ENCODE peak calls at places on chromosomes 2 and 18, in five cellular contexts. One of them, this sample, is unnamed.

GRCh38 chr2:58289029-58289428 is 47.9 kb upstream of the FANCL start:
- DNase-seq in MM.1S: no peak
- DNase-seq in GM23248: peak; percentile 81
- DNase-seq in mammary epithelial cell: peak; percentile 79
- DNase-seq in hepatocyte: no peak
- DNase-seq in this sample: peak; percentile 4

GRCh38 chr18:9690418-9691178 is 17.5 kb upstream of the RAB31 start:
- DNase-seq in GM23248: no peak
- DNase-seq in hepatocyte: no peak
- DNase-seq in mammary epithelial cell: no peak
- DNase-seq in MM.1S: no peak
- DNase-seq in this sample: no peak

GRCh38 chr2:55116598-55116964 is 66.3 kb upstream of the RTN4 start:
- DNase-seq in MM.1S: no peak
- DNase-seq in mammary epithelial cell: no peak
- DNase-seq in GM23248: no peak
- DNase-seq in hepatocyte: no peak
- DNase-seq in this sample: no peak

GRCh38 chr2:86703704-86704370 is 16.3 kb upstream of the RMND5A start:
- DNase-seq in GM23248: peak; percentile 88
- DNase-seq in MM.1S: no peak
- DNase-seq in hepatocyte: peak; percentile 21
- DNase-seq in mammary epithelial cell: peak; percentile 86
- DNase-seq in this sample: no peak

GRCh38 chr18:34870916-34871315 is 160.8 kb downstream of the DTNA start:
- DNase-seq in mammary epithelial cell: no peak
- DNase-seq in hepatocyte: no peak
- DNase-seq in GM23248: no peak
- DNase-seq in MM.1S: no peak
- DNase-seq in this sample: no peak

GRCh38 chr2:177328056-177328455 is 63.5 kb upstream of the NFE2L2 start:
- DNase-seq in GM23248: no peak
- DNase-seq in mammary epithelial cell: no peak
- DNase-seq in MM.1S: no peak
- DNase-seq in hepatocyte: no peak
- DNase-seq in this sample: no peak

GRCh38 chr2:59339121-59339836 is 1098.2 kb upstream of the FANCL start:
- DNase-seq in mammary epithelial cell: no peak
- DNase-seq in GM23248: no peak
- DNase-seq in hepatocyte: no peak
- DNase-seq in MM.1S: peak; percentile 72
- DNase-seq in this sample: no peak

GRCh38 chr2:141439524-141439923 is 691.3 kb downstream of the LRP1B start:
- DNase-seq in hepatocyte: no peak
- DNase-seq in mammary epithelial cell: no peak
- DNase-seq in MM.1S: no peak
- DNase-seq in GM23248: peak; percentile 1
- DNase-seq in this sample: no peak

GRCh38 chr2:177020524-177021119 is 192.0 kb upstream of the HNRNPA3 start:
- DNase-seq in GM23248: no peak
- DNase-seq in hepatocyte: no peak
- DNase-seq in mammary epithelial cell: no peak
- DNase-seq in MM.1S: no peak
- DNase-seq in this sample: no peak

GRCh38 chr2:239605976-239606375 is 205.2 kb upstream of the HDAC4 start:
- DNase-seq in hepatocyte: no peak
- DNase-seq in GM23248: no peak
- DNase-seq in mammary epithelial cell: no peak
- DNase-seq in MM.1S: no peak
- DNase-seq in this sample: no peak

GRCh38 chr2:200777275-200777674 is 34.4 kb upstream of the BZW1 start:
- DNase-seq in mammary epithelial cell: no peak
- DNase-seq in hepatocyte: peak; percentile 43
- DNase-seq in GM23248: no peak
- DNase-seq in MM.1S: no peak
- DNase-seq in this sample: no peak

GRCh38 chr2:211729433-211729832 is 809.2 kb downstream of the ERBB4 start:
- DNase-seq in mammary epithelial cell: no peak
- DNase-seq in GM23248: no peak
- DNase-seq in hepatocyte: no peak
- DNase-seq in MM.1S: no peak
- DNase-seq in this sample: no peak

GRCh38 chr2:67880291-67880761 is 182.5 kb downstream of the C1D start:
- DNase-seq in mammary epithelial cell: peak; percentile 65
- DNase-seq in MM.1S: no peak
- DNase-seq in hepatocyte: no peak
- DNase-seq in GM23248: no peak
- DNase-seq in this sample: no peak

GRCh38 chr2:227545990-227546389 is 52.7 kb upstream of the SCYGR2 start:
- DNase-seq in GM23248: no peak
- DNase-seq in mammary epithelial cell: no peak
- DNase-seq in hepatocyte: no peak
- DNase-seq in MM.1S: no peak
- DNase-seq in this sample: no peak

GRCh38 chr2:128639693-128640092 is 321.0 kb upstream of the HS6ST1 start:
- DNase-seq in MM.1S: no peak
- DNase-seq in hepatocyte: no peak
- DNase-seq in mammary epithelial cell: no peak
- DNase-seq in GM23248: peak; percentile 14
- DNase-seq in this sample: no peak

GRCh38 chr2:27218614-27219013 is 1.4 kb downstream of the CAD start:
- DNase-seq in GM23248: no peak
- DNase-seq in MM.1S: no peak
- DNase-seq in hepatocyte: no peak
- DNase-seq in mammary epithelial cell: no peak
- DNase-seq in this sample: peak; percentile 42

GRCh38 chr18:23053756-23054457 is 81.4 kb upstream of the CABLES1 start:
- DNase-seq in hepatocyte: peak; percentile 62
- DNase-seq in GM23248: peak; percentile 85
- DNase-seq in mammary epithelial cell: peak; percentile 49
- DNase-seq in MM.1S: no peak
- DNase-seq in this sample: peak; percentile 93

GRCh38 chr2:236209996-236210395 is 41.8 kb upstream of the GBX2 start:
- DNase-seq in hepatocyte: no peak
- DNase-seq in MM.1S: no peak
- DNase-seq in mammary epithelial cell: no peak
- DNase-seq in GM23248: no peak
- DNase-seq in this sample: no peak

GRCh38 chr2:75846683-75847190 is 136.0 kb upstream of the GCFC2 start:
- DNase-seq in MM.1S: no peak
- DNase-seq in hepatocyte: no peak
- DNase-seq in mammary epithelial cell: no peak
- DNase-seq in GM23248: no peak
- DNase-seq in this sample: no peak

GRCh38 chr2:234091432-234091879 is 41.0 kb downstream of the SPP2 start:
- DNase-seq in MM.1S: no peak
- DNase-seq in mammary epithelial cell: peak; percentile 72
- DNase-seq in hepatocyte: no peak
- DNase-seq in GM23248: peak; percentile 15
- DNase-seq in this sample: peak; percentile 76

GRCh38 chr2:26245231-26245732 is 543 bp downstream of the HADHB start:
- DNase-seq in hepatocyte: peak; percentile 71
- DNase-seq in mammary epithelial cell: peak; percentile 69
- DNase-seq in MM.1S: peak; percentile 39
- DNase-seq in GM23248: peak; percentile 74
- DNase-seq in this sample: peak; percentile 51

GRCh38 chr2:156405586-156405985 is 30.6 kb upstream of the GPD2 start:
- DNase-seq in MM.1S: no peak
- DNase-seq in GM23248: peak; percentile 79
- DNase-seq in hepatocyte: peak; percentile 58
- DNase-seq in mammary epithelial cell: peak; percentile 6
- DNase-seq in this sample: no peak

GRCh38 chr2:71669628-71670429 is 216.5 kb downstream of the DYSF start:
- DNase-seq in hepatocyte: no peak
- DNase-seq in mammary epithelial cell: no peak
- DNase-seq in MM.1S: no peak
- DNase-seq in GM23248: no peak
- DNase-seq in this sample: no peak

GRCh38 chr18:48153641-48154481 is 223.4 kb upstream of the SMAD2 start:
- DNase-seq in GM23248: peak; percentile 72
- DNase-seq in mammary epithelial cell: peak; percentile 55
- DNase-seq in hepatocyte: no peak
- DNase-seq in MM.1S: no peak
- DNase-seq in this sample: peak; percentile 60

GRCh38 chr2:191500566-191501389 is 177.2 kb upstream of the NABP1 start:
- DNase-seq in hepatocyte: peak; percentile 23
- DNase-seq in MM.1S: no peak
- DNase-seq in GM23248: no peak
- DNase-seq in mammary epithelial cell: peak; percentile 48
- DNase-seq in this sample: no peak

GRCh38 chr2:218569038-218569431 is 396 bp downstream of the CNOT9 start:
- DNase-seq in mammary epithelial cell: peak; percentile 76
- DNase-seq in MM.1S: peak; percentile 72
- DNase-seq in GM23248: peak; percentile 90
- DNase-seq in hepatocyte: peak; percentile 78
- DNase-seq in this sample: peak; percentile 43

GRCh38 chr18:3709166-3709565 is 259.2 kb downstream of the TGIF1 start:
- DNase-seq in hepatocyte: no peak
- DNase-seq in MM.1S: no peak
- DNase-seq in mammary epithelial cell: peak; percentile 14
- DNase-seq in GM23248: no peak
- DNase-seq in this sample: no peak
- H3K79me2 ChIP-seq in hepatocyte: no peaks in the 10 kb centered on the region
- H3K79me2 ChIP-seq in MM.1S: no peaks in the 10 kb centered on the region
- H3K79me2 ChIP-seq in mammary epithelial cell: no peaks in the 10 kb centered on the region
- H3K79me2 ChIP-seq in GM23248: no peaks in the 10 kb centered on the region
- H3K79me2 ChIP-seq in this sample: no peaks in the 10 kb centered on the region

GRCh38 chr2:12890481-12890980 is 173.8 kb downstream of the TRIB2 start:
- DNase-seq in mammary epithelial cell: no peak
- DNase-seq in hepatocyte: no peak
- DNase-seq in GM23248: no peak
- DNase-seq in MM.1S: no peak
- DNase-seq in this sample: no peak
- H3K27ac ChIP-seq in mammary epithelial cell: no peak overlapping the region
- H3K27ac ChIP-seq in hepatocyte: no peak overlapping the region
- H3K27ac ChIP-seq in GM23248: no peak overlapping the region
- H3K27ac ChIP-seq in MM.1S: no peak overlapping the region
- H3K27ac ChIP-seq in this sample: no peak overlapping the region

GRCh38 chr2:174678395-174678794 is 80.8 kb upstream of the WIPF1 start:
- DNase-seq in mammary epithelial cell: no peak
- DNase-seq in hepatocyte: no peak
- DNase-seq in MM.1S: no peak
- DNase-seq in GM23248: no peak
- DNase-seq in this sample: no peak

GRCh38 chr2:174681983-174682577 is 82.2 kb downstream of the CHRNA1 start:
- DNase-seq in mammary epithelial cell: no peak
- DNase-seq in hepatocyte: peak; percentile 51
- DNase-seq in MM.1S: no peak
- DNase-seq in GM23248: peak; percentile 76
- DNase-seq in this sample: peak; percentile 94

GRCh38 chr2:174682578-174683391 is 81.5 kb downstream of the CHRNA1 start:
- DNase-seq in mammary epithelial cell: no peak
- DNase-seq in hepatocyte: peak; percentile 84
- DNase-seq in MM.1S: peak; percentile 18
- DNase-seq in GM23248: peak; percentile 88
- DNase-seq in this sample: peak; percentile 98

GRCh38 chr2:174681099-174681982 is 82.9 kb downstream of the CHRNA1 start:
- DNase-seq in mammary epithelial cell: no peak
- DNase-seq in MM.1S: no peak
- DNase-seq in hepatocyte: peak; percentile 59
- DNase-seq in GM23248: peak; percentile 76
- DNase-seq in this sample: peak; percentile 95

GRCh38 chr2:174680221-174680620 is 82.6 kb upstream of the WIPF1 start:
- DNase-seq in GM23248: no peak
- DNase-seq in hepatocyte: no peak
- DNase-seq in mammary epithelial cell: no peak
- DNase-seq in MM.1S: no peak
- DNase-seq in this sample: no peak
- H3K79me2 ChIP-seq in GM23248: peaks cover 68% of the 10 kb centered on the region
- H3K79me2 ChIP-seq in hepatocyte: peaks cover 48% of the 10 kb centered on the region
- H3K79me2 ChIP-seq in mammary epithelial cell: no peaks in the 10 kb centered on the region
- H3K79me2 ChIP-seq in MM.1S: no peaks in the 10 kb centered on the region
- H3K79me2 ChIP-seq in this sample: peaks cover 62% of the 10 kb centered on the region

DNA sequence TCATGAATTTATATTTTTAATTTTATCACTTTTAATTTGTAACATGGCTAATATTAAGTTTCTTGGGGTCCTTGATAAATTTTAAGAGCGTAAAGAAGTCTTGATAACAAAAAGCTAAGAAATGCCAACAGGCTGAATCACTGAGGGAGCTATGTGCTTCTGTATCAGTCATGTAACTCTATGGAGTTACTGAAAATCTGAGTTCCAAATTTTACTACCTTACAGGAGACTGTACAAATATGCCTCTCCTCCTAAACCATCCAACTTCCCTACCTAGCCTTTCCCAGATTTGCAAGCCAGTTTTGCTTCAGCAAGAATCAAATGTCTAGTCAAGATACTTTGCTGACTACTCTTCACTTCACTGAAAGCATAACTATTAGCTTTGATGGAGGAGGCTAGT is 35.7 kb downstream of the FEZ2 start:
- DNase-seq in GM23248: peak; percentile 75
- DNase-seq in hepatocyte: no peak
- DNase-seq in MM.1S: no peak
- DNase-seq in mammary epithelial cell: no peak
- DNase-seq in this sample: no peak
- H3K27ac ChIP-seq in GM23248: peak overlapping the region; percentile 91
- H3K27ac ChIP-seq in hepatocyte: no peak overlapping the region
- H3K27ac ChIP-seq in MM.1S: no peak overlapping the region
- H3K27ac ChIP-seq in mammary epithelial cell: peak overlapping the region; percentile 82
- H3K27ac ChIP-seq in this sample: peak overlapping the region; percentile 92

GRCh38 chr18:79916546-79917350 is 34.7 kb downstream of the SLC66A2 start:
- DNase-seq in MM.1S: no peak
- DNase-seq in mammary epithelial cell: no peak
- DNase-seq in GM23248: no peak
- DNase-seq in hepatocyte: no peak
- DNase-seq in this sample: peak; percentile 68

GRCh38 chr18:79915161-79916127 is 36.0 kb downstream of the SLC66A2 start:
- DNase-seq in MM.1S: no peak
- DNase-seq in GM23248: no peak
- DNase-seq in mammary epithelial cell: no peak
- DNase-seq in hepatocyte: peak; percentile 2
- DNase-seq in this sample: peak; percentile 74

GRCh38 chr18:79917351-79918088 is 33.9 kb downstream of the SLC66A2 start:
- DNase-seq in MM.1S: no peak
- DNase-seq in hepatocyte: no peak
- DNase-seq in GM23248: no peak
- DNase-seq in mammary epithelial cell: no peak
- DNase-seq in this sample: peak; percentile 62

GRCh38 chr18:79914614-79915160 is 36.8 kb downstream of the SLC66A2 start:
- DNase-seq in GM23248: no peak
- DNase-seq in hepatocyte: peak; percentile 2
- DNase-seq in mammary epithelial cell: no peak
- DNase-seq in MM.1S: no peak
- DNase-seq in this sample: peak; percentile 57

DNA sequence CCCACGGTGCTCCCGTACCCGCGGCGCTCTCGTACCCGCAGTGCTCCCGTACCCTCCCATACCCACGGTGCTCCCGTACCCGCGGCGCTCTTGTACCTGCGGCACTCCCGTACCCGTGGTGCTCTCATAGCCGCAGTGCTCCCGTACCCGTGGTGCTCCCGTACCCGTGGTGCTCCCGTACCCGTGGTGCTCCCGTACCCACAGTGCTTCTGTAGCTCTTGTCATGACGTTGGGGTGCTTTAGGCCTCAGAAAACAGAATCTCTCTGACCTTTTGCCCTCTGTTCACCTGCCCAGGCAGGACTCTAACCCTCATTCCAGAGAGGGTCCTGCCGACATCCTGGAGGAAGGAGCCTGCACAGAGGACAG is 35.3 kb downstream of the SLC66A2 start:
- DNase-seq in mammary epithelial cell: no peak
- DNase-seq in hepatocyte: no peak
- DNase-seq in MM.1S: no peak
- DNase-seq in GM23248: no peak
- DNase-seq in this sample: peak; percentile 22
- H3K79me2 ChIP-seq in mammary epithelial cell: peaks cover 67% of the 10 kb centered on the region
- H3K79me2 ChIP-seq in hepatocyte: no peaks in the 10 kb centered on the region
- H3K79me2 ChIP-seq in MM.1S: no peaks in the 10 kb centered on the region
- H3K79me2 ChIP-seq in GM23248: no peaks in the 10 kb centered on the region
- H3K79me2 ChIP-seq in this sample: peaks cover 11% of the 10 kb centered on the region

GRCh38 chr2:104945866-104946265 is 92.0 kb downstream of the POU3F3 start:
- DNase-seq in MM.1S: no peak
- DNase-seq in hepatocyte: no peak
- DNase-seq in mammary epithelial cell: peak; percentile 9
- DNase-seq in GM23248: no peak
- DNase-seq in this sample: no peak
- H3K27ac ChIP-seq in MM.1S: no peak overlapping the region
- H3K27ac ChIP-seq in hepatocyte: no peak overlapping the region
- H3K27ac ChIP-seq in mammary epithelial cell: no peak overlapping the region
- H3K27ac ChIP-seq in GM23248: no peak overlapping the region
- H3K27ac ChIP-seq in this sample: no peak overlapping the region